ENCODE peak calls at places on chromosomes 7 and 10, in six cellular contexts. L is PC-3, F is AG10803, Z is fibroblast of pulmonary artery, M is heart right ventricle, W is astrocyte of the cerebellum. H is an unnamed sample.

GRCh38 chr7:139842414-139843210 is 13.5 kb downstream of the TBXAS1 start:
- DNase-seq in Z (peak), W (no peak), F (no peak), M (no peak), L (no peak), H (no peak)

GRCh38 chr7:21960922-21961321 is 15.2 kb upstream of the CDCA7L start:
- DNase-seq in Z (peak), M (no peak), F (peak), L (peak), W (peak), H (peak)

GRCh38 chr10:100744136-100744979 is 1.0 kb upstream of the PAX2 start:
- DNase-seq in Z (no peak), M (no peak), L (no peak), F (no peak), W (no peak), H (no peak)

GRCh38 chr7:128932862-128933821 is 4.6 kb upstream of the IRF5 start:
- DNase-seq in M (no peak), F (no peak), W (no peak), Z (no peak), L (no peak), H (no peak)

GRCh38 chr10:124671486-124672075 is 72.6 kb downstream of the FAM53B start:
- DNase-seq in M (peak), L (peak), F (peak), Z (peak), W (no peak), H (peak)

GRCh38 chr10:15426558-15426957 is 55.5 kb upstream of the FAM171A1 start:
- DNase-seq in W (no peak), M (no peak), F (no peak), Z (no peak), L (no peak), H (no peak)

GRCh38 chr10:49225218-49225876 is 37.2 kb upstream of the TMEM273 start:
- DNase-seq in W (no peak), Z (no peak), L (no peak), F (no peak), M (peak), H (no peak)

GRCh38 chr7:13988011-13988410 is 1.5 kb downstream of the ETV1 start:
- DNase-seq in F (peak), W (no peak), Z (peak), M (no peak), L (peak), H (peak)

DNA sequence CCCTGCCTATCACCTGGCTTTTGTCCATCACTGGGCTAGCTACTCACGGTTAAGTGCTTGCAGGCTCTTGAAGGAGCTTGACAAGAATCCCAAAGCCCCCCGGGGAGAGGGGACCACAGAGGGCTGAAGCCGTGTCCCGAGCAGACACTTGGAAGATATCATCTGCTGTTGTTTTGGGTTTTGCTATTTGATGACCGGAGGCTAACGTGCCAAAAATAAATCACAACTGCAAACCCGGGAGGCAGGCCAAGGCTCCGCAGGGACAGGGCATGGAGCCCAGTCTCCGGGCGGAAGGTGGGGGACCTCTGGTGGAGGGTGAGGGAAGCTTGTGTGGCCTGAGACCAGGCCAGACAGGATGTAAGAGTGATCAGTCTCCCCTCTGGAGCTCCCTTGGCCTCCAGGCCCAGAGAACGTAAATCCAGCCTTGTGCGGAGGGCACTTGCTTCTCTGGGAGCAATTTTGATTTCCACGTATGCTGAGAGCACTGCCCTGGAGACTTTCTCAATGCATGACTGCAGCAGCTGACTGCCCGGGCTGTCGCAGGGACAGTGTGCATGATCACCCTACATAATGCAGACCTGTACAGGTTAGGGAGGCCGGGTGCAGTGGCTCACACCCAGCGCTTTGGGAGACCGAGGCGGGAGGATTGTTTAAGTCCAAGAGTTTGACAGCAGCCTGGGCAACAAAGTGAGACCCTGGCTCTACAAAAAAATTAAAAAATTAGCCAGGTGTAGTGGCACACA is at the start of gene PHKG1:
- DNase-seq in W (peak), F (peak), M (peak), Z (peak), L (peak), H (peak)
- TF ChIP-seq CTCF in W (peak), F (peak), M (peak), Z (peak), L (peak), H (peak)

GRCh38 chr10:36540611-36541010 is 584.8 kb upstream of the ANKRD30A start:
- DNase-seq in M (no peak), L (no peak), W (no peak), F (no peak), Z (no peak), H (no peak)
- H3K4me3 ChIP-seq in M (no peak), L (no peak), W (no peak), F (no peak), Z (no peak), H (no peak)

GRCh38 chr7:20402297-20403230 is 71.9 kb downstream of the ITGB8 start:
- DNase-seq in Z (peak), W (no peak), L (peak), F (peak), M (no peak), H (peak)
- TF ChIP-seq CTCF in Z (peak), W (peak), L (peak), F (peak), M (no peak), H (no peak)

GRCh38 chr10:113856563-113856962 is 2.1 kb downstream of the NHLRC2 start:
- DNase-seq in M (no peak), Z (peak), F (no peak), W (no peak), L (no peak), H (peak)
- H3K4me3 ChIP-seq in M (peak), Z (peak), F (no peak), W (no peak), L (peak), H (peak)

DNA sequence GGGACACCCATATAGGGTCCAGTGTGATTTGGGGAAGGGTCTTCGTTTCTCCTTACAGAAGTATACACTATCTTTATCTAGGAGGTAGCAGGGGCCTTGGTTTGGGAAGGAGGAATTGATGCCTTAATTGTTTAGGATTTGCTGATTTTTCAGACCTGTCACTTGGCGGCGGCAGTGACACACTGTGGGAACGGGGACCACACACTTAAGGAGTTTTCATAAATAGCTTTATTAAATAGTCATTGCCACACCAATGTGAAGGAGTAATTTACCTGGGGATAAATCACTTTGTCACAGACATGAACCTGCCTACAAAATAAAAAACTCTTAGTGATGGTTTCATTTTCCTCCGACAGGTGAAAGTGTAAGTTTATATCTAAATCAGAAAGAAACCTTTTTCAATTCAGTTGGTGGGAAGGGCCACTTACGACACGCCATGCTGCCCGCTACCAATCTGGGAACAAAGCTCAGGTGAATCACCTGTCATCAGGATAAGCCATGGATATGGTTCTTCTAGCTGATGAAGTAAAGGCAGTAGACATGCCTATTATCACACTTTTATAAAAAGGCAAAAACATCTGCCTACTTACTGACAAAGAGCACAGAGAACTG is 12.3 kb upstream of the ENO4 start:
- DNase-seq in M (no peak), F (no peak), W (no peak), L (no peak), Z (peak), H (peak)
- TF ChIP-seq CTCF in M (no peak), F (peak), W (peak), L (no peak), Z (peak), H (no peak)